ENCODE peak calls at places on chromosomes 1 and 21, in four cellular contexts. J is K562, T is SK-N-SH, P is GM12878. F is an unnamed sample. For H3K4me1, the result is how much of the 10 kb centered on the place peaks cover.

GRCh38 chr1:167687919-167688519 is 33.8 kb upstream of the MPZL1 start:
- DNase-seq in J (peak), P (peak), T (peak), F (peak)

GRCh38 chr1:52741259-52741658 is 15.0 kb downstream of the ZYG11B start:
- DNase-seq in J (no peak), T (no peak), P (no peak), F (no peak)

GRCh38 chr21:32537569-32537881 is 47.8 kb downstream of the TCP10L start:
- DNase-seq in J (no peak), T (no peak), P (no peak), F (no peak)

GRCh38 chr1:57590978-57591377 is 167.1 kb upstream of the DAB1 start:
- DNase-seq in P (no peak), T (no peak), J (no peak), F (no peak)

GRCh38 chr1:44655609-44656008 is 18.7 kb downstream of the TMEM53 start:
- DNase-seq in J (peak), P (no peak), T (peak), F (no peak)

GRCh38 chr1:59477286-59477685 is 180.4 kb downstream of the FGGY start:
- DNase-seq in P (no peak), J (no peak), T (no peak), F (peak)

GRCh38 chr1:29677028-29678024 is 441.0 kb downstream of the PTPRU start:
- DNase-seq in J (no peak), T (no peak), P (no peak), F (no peak)

GRCh38 chr1:85707267-85707989 is 805 bp downstream of the ZNHIT6 start:
- DNase-seq in P (no peak), T (no peak), J (no peak), F (no peak)

GRCh38 chr1:31764307-31765040 is at the start of gene ADGRB2:
- DNase-seq in P (no peak), J (peak), T (peak), F (no peak)
- H3K9ac ChIP-seq in P (no peak), J (no peak), T (peak), F (peak)

GRCh38 chr1:153651771-153652170 is 6.7 kb upstream of the SNAPIN start:
- DNase-seq in J (no peak), P (no peak), T (no peak), F (no peak)

GRCh38 chr1:153649137-153649866 is 9.2 kb upstream of the SNAPIN start:
- DNase-seq in T (no peak), J (peak), P (no peak), F (no peak)

GRCh38 chr1:153649867-153650235 is 8.7 kb upstream of the SNAPIN start:
- DNase-seq in J (no peak), P (no peak), T (no peak), F (no peak)

GRCh38 chr1:153655333-153655732 is 3.2 kb upstream of the SNAPIN start:
- DNase-seq in J (no peak), P (no peak), T (no peak), F (no peak)

DNA sequence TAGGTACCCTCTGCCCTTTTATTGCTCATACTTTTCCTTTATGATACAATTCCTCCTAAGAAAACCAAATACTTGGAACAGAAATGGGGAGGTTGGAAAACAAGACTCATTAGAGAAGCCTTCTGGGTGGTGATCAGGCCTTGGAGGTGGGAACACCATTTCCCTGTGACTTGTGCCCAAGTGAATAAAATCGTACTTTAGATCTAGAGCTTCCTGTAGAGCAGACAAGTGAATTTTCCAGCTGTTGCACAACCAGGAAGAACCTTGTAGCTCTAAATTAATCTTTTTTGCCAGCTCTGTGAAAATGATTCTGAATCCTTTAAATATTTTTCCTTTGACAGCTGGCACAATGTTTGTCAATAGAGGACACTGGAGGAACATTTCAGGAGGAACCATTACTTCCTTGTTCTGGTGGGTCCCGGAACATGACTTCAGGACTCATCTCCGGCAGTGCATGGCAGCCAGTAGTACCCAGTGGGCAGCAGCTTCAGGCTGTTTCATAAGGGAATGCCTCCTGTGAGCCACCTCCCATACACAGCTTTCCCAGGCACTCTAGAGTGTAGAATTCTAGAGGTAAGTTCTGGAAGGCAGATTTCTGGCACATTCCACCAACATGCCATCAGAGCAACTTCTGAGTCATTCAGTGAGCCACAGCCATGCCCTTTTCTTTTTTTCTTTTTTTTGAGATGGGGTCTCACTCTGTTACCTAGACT is 5.6 kb upstream of the SNAPIN start:
- DNase-seq in P (no peak), T (no peak), J (no peak), F (peak)
- TF ChIP-seq RCOR1 in P (no peak), T (no peak), J (no peak), F (no peak)

GRCh38 chr21:38182370-38182985 is 74.3 kb upstream of the KCNJ15 start:
- DNase-seq in T (no peak), P (no peak), J (no peak), F (no peak)

GRCh38 chr21:38188037-38188436 is 68.8 kb upstream of the KCNJ15 start:
- DNase-seq in J (no peak), T (no peak), P (no peak), F (no peak)

GRCh38 chr21:38181101-38181500 is 75.7 kb upstream of the KCNJ15 start:
- DNase-seq in J (no peak), T (no peak), P (no peak), F (no peak)

DNA sequence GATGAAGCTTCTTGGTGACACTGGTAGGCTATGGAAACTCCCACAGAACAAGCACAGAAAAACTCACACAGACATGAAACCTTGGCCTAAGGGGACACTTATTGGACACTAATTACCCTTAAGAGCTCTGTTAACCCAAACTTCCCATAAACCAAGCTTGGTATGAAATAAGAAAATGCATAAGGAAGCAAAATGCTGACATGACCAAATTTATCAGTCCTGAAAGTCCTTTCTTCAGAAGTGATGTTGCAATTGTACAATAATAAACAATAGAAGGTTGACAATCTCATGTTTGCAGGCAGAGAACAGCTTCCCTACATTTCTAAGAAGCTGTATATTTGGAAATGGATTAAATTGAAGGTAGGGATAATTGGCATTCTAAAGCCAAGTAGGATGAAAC is 69.9 kb upstream of the KCNJ15 start:
- DNase-seq in T (no peak), J (no peak), P (no peak), F (no peak)
- H3K4me1 ChIP-seq in T (under half), J (under half), P (under half), F (under half)

GRCh38 chr1:38009088-38009840 is 3.3 kb upstream of the UTP11 start:
- DNase-seq in J (peak), T (no peak), P (no peak), F (peak)

GRCh38 chr1:38013027-38013588 is 574 bp downstream of the UTP11 start:
- DNase-seq in J (no peak), P (no peak), T (no peak), F (peak)

GRCh38 chr1:38006008-38006828 is 904 bp upstream of the FHL3 start:
- DNase-seq in J (no peak), P (no peak), T (no peak), F (no peak)

GRCh38 chr1:38014171-38014570 is 1.6 kb downstream of the UTP11 start:
- DNase-seq in P (no peak), T (no peak), J (no peak), F (no peak)

DNA sequence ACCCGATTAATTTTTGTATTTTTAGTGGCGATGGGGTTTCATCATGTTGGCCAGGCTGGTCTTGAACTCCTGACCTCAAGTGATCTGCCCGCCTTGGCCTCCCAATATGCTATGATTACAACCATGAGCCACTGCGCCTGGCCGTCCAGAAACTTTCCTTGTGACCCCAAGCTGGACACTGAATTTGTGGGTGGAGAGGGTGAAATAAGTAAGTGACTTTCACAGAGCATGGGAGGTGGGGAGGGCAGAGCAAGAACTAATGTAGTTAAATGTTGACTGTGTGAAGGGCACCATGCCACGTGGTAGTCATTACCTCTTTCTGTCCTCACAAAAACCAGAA is 2.7 kb upstream of the UTP11 start:
- DNase-seq in P (no peak), J (no peak), T (no peak), F (no peak)
- H3K9ac ChIP-seq in P (no peak), J (peak), T (no peak), F (no peak)